ENCODE peak calls at places on chromosomes 16 and 17, in four cellular contexts. L is K562, J is H1, H is Peyer's patch. S is an unnamed sample.

GRCh38 chr16:11484691-11485258 is 101.9 kb downstream of the LITAF start:
- DNase-seq in L (no peak), J (no peak), H (no peak), S (peak)

GRCh38 chr17:8462564-8462963 is 26.9 kb downstream of the NDEL1 start:
- DNase-seq in L (no peak), J (no peak), H (no peak), S (no peak)

GRCh38 chr16:61131447-61131846 is 904.8 kb downstream of the CDH8 start:
- DNase-seq in L (no peak), J (no peak), H (no peak), S (no peak)

GRCh38 chr17:41710472-41711090 is 1.6 kb upstream of the GAST start:
- DNase-seq in L (no peak), J (no peak), H (no peak), S (peak)

GRCh38 chr17:45221081-45221996 is at the start of gene FMNL1:
- DNase-seq in L (peak), J (no peak), H (peak), S (peak)

GRCh38 chr17:37802712-37803416 is 58.0 kb upstream of the HNF1B start:
- DNase-seq in L (no peak), J (no peak), H (no peak), S (no peak)

GRCh38 chr17:27491713-27492190 is 35.5 kb downstream of the KSR1 start:
- DNase-seq in L (peak), J (no peak), H (no peak), S (no peak)

GRCh38 chr16:78462261-78463208 is 363.1 kb downstream of the WWOX start:
- DNase-seq in L (no peak), J (no peak), H (no peak), S (no peak)

GRCh38 chr16:16197966-16198365 is 25.3 kb downstream of the ABCC6 start:
- DNase-seq in L (no peak), J (no peak), H (no peak), S (no peak)

GRCh38 chr16:2857451-2858244 is at the start of gene PRSS22:
- DNase-seq in L (no peak), J (no peak), H (no peak), S (no peak)

GRCh38 chr16:65684230-65684629 is 562.4 kb upstream of the CDH11 start:
- DNase-seq in L (no peak), J (no peak), H (no peak), S (no peak)

GRCh38 chr17:80941743-80942211 is 49.9 kb upstream of the CHMP6 start:
- DNase-seq in L (no peak), J (no peak), H (no peak), S (no peak)

GRCh38 chr16:9542165-9542755 is 450.8 kb downstream of the HAPSTR1 start:
- DNase-seq in L (no peak), J (no peak), H (no peak), S (no peak)

GRCh38 chr17:56593073-56593740 is at the start of gene NOG:
- DNase-seq in L (no peak), J (no peak), H (no peak), S (peak)

GRCh38 chr17:76772842-76773521 is 35.1 kb downstream of the MFSD11 start:
- DNase-seq in L (peak), J (no peak), H (no peak), S (peak)

GRCh38 chr17:77125432-77125901 is 15.3 kb upstream of the SEC14L1 start:
- DNase-seq in L (no peak), J (no peak), H (no peak), S (peak)

GRCh38 chr16:54503011-54503410 is 216.4 kb upstream of the IRX3 start:
- DNase-seq in L (no peak), J (no peak), H (no peak), S (no peak)

GRCh38 chr16:86448306-86448705 is 62.0 kb upstream of the FOXF1 start:
- DNase-seq in L (no peak), J (no peak), H (no peak), S (no peak)

GRCh38 chr16:86444274-86445060 is 65.9 kb upstream of the FOXF1 start:
- DNase-seq in L (no peak), J (no peak), H (no peak), S (no peak)

GRCh38 chr16:86443508-86444130 is 66.7 kb upstream of the FOXF1 start:
- DNase-seq in L (no peak), J (no peak), H (no peak), S (no peak)

GRCh38 chr16:86447228-86447627 is 63.1 kb upstream of the FOXF1 start:
- DNase-seq in L (no peak), J (no peak), H (no peak), S (no peak)

GRCh38 chr16:86446279-86446678 is 64.0 kb upstream of the FOXF1 start:
- DNase-seq in L (no peak), J (no peak), H (no peak), S (no peak)
- TF ChIP-seq POLR2A in L (no peak), J (no peak), H (no peak), S (no peak)

DNA sequence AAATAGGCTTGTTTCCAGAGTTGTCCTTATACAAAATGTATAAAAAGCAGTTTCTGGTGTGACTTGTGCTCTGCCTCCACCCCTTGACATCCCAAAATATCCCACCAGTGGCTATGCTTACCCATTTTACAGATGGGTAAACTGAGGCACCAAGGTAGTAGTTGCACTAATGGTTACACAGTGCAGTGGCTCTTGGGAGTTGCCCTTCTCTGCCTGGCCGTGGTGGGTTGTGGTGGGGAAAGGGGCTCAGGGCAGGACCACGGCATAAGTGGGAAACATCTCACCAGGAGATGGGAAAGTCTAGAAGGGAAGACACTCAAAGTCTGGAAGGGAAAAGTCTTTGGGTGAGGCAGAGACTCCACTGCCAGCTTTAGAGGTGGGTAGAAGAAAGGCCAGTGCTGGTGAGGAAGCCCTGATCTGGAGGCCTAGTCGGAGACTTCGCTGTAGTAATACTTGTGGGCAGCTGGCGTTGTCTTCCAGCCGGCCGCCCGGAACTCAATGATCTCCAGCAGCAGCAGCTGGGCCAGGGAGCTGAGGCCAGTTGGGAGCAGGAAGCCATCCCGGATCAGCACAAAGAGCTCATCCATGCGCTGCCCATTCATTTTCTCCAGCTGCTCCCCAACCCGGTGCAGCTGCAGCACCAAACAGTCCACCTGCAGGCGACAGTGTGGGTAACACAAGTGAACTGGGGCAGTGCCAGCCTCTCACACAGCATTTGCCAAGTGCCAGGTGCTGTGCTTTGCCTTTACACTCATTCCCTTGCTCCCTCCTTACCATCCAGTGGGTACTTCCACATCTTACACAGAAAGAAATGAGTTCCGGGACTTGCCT is 4.5 kb downstream of the MIF4GD start:
- DNase-seq in L (no peak), J (no peak), H (no peak), S (no peak)
- TF ChIP-seq POLR2A in L (peak), J (peak), H (no peak), S (no peak)

DNA sequence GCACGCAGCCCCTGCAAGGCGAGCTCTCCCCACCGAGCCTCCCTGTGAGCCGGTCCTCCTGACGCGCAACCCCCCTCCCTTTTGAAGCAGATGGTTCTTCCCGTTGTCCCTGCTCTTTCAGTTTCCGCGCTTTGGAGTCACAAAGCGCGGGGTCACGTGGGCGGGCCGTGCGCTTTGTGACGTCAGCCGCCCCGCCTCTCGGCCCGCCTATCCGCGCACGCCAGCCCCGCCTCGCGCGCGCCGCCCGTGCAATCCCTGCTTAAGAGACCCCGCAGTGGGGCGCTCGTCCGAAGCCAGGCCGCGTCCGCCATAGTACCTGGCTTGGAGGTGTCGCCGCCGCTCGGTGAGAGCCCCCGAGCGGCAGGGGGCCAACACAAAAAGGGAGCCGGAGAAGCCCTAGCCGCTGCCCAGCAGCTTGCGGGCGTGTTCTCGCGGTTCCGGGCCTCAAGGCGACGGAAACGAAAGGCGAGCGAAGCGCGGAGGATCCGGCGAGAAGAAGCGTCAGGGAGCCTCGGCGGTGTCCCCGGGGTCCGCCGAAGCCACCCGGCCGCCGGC is at the start of gene RBBP6:
- DNase-seq in L (peak), J (peak), H (peak), S (peak)
- TF ChIP-seq POLR2A in L (peak), J (peak), H (peak), S (peak)

DNA sequence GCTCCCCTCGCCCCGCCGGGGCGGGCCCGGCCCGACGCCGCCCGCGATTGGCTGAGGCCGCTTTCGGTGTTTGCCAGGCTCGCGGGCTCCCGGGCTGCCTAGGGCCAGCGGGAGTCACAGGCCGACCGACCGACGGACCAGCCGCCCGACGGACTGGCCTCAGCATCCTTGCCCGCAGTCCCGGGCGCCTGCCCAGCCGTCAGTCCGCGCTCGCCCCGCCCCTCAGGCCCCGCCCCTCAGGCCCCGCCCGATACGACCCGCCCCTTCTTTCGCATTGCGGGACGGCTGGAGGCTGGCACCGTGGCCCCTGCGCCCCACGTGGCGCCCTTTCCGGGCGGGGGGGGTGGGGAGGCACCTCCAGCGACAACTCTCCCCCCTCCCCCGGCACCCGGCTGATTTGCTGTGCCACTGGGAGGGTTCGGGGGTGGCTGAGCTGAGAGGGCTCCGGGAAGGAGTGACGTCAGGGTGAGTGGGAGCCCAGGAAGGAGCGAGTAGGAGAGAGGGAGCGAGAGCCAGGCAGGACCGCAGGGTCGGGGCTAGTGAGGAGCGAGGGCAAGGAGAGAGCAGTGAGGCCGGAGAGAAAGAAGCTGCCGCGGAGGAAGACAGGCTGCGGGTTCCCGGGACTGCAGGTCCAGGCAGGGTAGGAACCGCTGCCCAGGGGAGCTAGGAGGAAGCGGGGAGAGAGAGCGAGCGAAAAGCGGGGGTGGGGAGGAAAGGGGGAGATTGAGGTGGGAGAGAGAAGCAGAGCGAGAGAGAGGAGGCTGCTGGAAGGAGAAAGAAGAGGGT is at the start of gene ASPHD1:
- DNase-seq in L (peak), J (peak), H (peak), S (peak)
- TF ChIP-seq POLR2A in L (no peak), J (no peak), H (no peak), S (peak)

DNA sequence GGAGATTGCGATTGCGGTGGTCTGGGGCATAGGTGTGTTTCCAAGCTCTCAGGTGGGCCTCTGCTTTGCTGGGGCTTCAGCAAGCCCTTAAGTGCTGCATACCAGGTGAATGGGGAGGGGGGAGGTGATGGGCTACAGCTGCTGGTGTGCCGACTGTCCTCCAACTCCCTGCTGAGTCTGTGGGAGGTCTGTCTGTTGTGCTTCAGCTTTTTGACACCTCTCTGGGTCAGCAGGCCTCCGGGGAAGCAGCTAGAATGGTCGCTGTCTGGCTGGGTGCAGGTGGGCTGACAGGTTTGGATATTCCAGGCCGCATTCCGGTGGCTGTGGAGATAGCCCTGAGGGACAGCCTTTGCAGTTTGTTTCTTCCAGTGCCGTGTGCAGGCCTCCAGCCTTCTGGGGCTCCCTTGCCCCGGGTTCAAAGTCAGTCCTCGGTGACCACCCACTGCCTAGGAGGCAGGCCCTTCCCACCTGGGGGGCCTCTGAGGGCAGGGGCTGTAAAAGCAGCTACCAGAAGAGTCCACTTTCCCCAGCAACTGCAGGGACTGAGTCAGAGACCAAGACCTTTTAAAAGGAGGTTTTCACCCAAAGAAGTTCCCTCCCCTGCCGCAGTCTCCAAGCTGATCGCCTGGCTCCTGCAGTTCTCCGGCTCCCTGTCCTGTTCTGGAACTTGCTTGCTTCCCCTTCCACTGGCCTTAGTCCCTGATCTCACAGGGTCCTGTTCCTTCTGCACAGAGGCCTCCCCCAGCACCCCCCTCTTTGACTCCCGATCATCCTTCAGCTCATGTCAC is 2.0 kb upstream of the TTYH2 start:
- DNase-seq in L (peak), J (no peak), H (no peak), S (no peak)
- TF ChIP-seq POLR2A in L (peak), J (peak), H (no peak), S (no peak)

GRCh38 chr16:71600822-71601221 is 23.9 kb upstream of the TAT start:
- DNase-seq in L (no peak), J (no peak), H (no peak), S (no peak)
- TF ChIP-seq POLR2A in L (no peak), J (no peak), H (no peak), S (no peak)

DNA sequence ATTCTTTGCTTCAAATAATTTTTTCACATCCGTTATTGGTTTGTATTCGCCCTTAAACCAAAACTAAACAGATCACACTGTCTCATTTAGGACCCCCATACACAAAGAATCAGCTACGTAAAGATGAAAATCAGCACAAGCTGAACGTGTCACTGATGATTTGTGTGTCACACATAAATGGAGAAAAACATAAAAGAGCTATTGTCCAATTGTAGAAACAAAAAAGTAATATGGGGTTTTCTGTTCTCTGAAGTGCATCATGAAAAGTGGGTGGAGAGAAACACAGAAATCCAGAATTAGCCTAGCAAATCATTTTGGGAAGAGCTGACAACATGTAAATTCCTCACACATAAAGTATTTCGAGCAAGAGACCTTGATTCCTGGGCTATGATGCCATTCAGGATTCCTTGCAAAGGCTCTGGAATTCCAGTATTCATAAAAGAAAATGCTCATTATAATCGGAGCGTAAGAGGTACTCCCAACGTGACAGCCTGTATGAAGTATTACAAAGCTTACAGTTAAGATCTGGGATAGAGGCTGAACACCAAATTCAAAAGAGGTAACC is 1.1 kb downstream of the DCUN1D3 start:
- DNase-seq in L (no peak), J (no peak), H (no peak), S (no peak)
- TF ChIP-seq POLR2A in L (no peak), J (no peak), H (no peak), S (no peak)

DNA sequence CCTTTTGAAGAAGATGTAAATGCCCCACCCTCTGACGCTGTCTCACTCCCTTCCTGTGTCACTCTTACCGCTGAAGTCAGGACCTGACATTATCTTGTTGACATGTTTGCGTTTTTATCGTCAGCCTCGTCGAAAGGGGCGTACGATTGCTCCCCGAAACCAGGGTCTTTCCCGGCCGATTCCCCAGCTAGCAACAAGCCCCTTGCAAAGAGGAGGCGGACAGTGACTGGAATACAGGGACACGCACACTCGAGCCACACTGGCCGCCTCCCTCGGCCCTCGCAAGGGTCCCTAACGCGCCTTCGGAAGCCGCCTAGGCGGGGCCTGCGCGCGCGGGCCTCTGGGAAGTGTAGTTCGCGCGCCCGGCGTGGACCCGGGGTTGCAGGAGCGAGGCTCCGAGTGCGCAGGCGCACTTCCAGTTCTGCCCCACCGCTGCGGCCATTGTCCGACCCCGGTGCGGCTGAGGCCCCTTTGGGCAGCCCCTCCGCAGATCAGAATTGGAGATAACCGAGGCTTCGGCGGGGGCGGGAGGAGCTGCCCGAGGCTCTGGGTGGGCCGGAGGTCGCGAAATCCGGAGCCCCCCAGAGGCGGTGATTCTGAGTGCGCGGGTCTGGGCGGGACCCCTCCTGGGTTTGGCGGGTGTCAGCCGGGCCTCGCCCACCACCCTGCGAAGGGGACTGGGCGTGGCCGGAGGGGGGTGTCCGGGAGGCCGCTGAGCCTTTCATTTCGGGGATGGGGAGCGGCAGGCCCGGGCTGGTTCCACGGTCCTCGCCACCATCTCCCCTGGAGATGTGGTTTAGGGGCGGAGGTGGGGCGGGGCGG is at the start of gene ZFP90:
- DNase-seq in L (peak), J (peak), H (peak), S (peak)
- TF ChIP-seq POLR2A in L (peak), J (peak), H (peak), S (no peak)

DNA sequence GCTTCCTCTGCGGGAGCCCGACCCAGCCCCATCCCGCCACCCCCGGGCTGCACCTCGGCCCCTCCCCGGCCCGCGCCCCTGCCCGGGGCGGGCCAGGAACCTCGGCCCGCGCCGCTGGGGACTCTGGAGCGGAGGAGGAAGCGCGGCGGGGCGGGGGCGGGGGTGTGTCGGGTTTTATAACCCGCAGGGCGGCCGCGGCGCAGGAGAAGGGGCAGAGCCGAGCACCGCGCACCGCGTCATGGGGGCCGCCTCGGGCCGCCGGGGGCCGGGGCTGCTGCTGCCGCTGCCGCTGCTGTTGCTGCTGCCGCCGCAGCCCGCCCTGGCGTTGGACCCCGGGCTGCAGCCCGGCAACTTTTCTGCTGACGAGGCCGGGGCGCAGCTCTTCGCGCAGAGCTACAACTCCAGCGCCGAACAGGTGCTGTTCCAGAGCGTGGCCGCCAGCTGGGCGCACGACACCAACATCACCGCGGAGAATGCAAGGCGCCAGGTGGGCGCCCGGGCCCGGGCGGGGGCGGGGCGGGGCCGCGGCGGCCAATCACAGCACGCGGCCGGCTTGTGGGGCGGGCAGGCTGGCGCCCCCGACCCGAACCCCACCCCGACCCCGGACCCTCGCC is at the start of gene ACE:
- DNase-seq in L (peak), J (no peak), H (no peak), S (no peak)
- TF ChIP-seq POLR2A in L (no peak), J (no peak), H (peak), S (no peak)

S was measured in H54.